ENCODE peak calls at places on chromosomes 12 and 14, in six cellular contexts. One of them, this sample, is unnamed.

GRCh38 chr14:54640480-54640879 is 73.6 kb downstream of the SAMD4A start:
- DNase-seq in Karpas-422: no peak
- DNase-seq in H9: no peak
- DNase-seq in PC-3: no peak
- DNase-seq in GM23248: peak; percentile 35
- DNase-seq in IMR-90: no peak
- DNase-seq in this sample: no peak

GRCh38 chr12:120640840-120641833 is 711 bp downstream of the CABP1 start:
- DNase-seq in Karpas-422: peak; percentile 67
- DNase-seq in H9: peak; percentile 92
- DNase-seq in PC-3: peak; percentile 63
- DNase-seq in GM23248: peak; percentile 73
- DNase-seq in IMR-90: peak; percentile 46
- DNase-seq in this sample: peak; percentile 29

GRCh38 chr12:91926810-91927209 is 218.8 kb downstream of the BTG1 start:
- DNase-seq in Karpas-422: no peak
- DNase-seq in H9: no peak
- DNase-seq in PC-3: peak; percentile 94
- DNase-seq in GM23248: peak; percentile 48
- DNase-seq in IMR-90: peak; percentile 90
- DNase-seq in this sample: no peak

GRCh38 chr14:104557086-104557485 is 22.5 kb upstream of the C14orf180 start:
- DNase-seq in Karpas-422: no peak
- DNase-seq in H9: no peak
- DNase-seq in PC-3: no peak
- DNase-seq in GM23248: no peak
- DNase-seq in IMR-90: no peak
- DNase-seq in this sample: no peak

GRCh38 chr12:106428379-106428778 is 70.8 kb downstream of the POLR3B start:
- DNase-seq in Karpas-422: no peak
- DNase-seq in H9: no peak
- DNase-seq in PC-3: no peak
- DNase-seq in GM23248: no peak
- DNase-seq in IMR-90: peak; percentile 52
- DNase-seq in this sample: no peak

GRCh38 chr12:20492251-20492728 is 124.0 kb downstream of the PDE3A start:
- DNase-seq in Karpas-422: no peak
- DNase-seq in H9: no peak
- DNase-seq in PC-3: peak; percentile 28
- DNase-seq in GM23248: peak; percentile 76
- DNase-seq in IMR-90: peak; percentile 65
- DNase-seq in this sample: no peak

GRCh38 chr12:6052940-6053329 is 71.5 kb downstream of the VWF start:
- DNase-seq in Karpas-422: no peak
- DNase-seq in H9: no peak
- DNase-seq in PC-3: no peak
- DNase-seq in GM23248: peak; percentile 61
- DNase-seq in IMR-90: peak; percentile 68
- DNase-seq in this sample: no peak

GRCh38 chr14:34224221-34224620 is 237.8 kb downstream of the SPTSSA start:
- DNase-seq in Karpas-422: no peak
- DNase-seq in H9: no peak
- DNase-seq in PC-3: no peak
- DNase-seq in GM23248: no peak
- DNase-seq in IMR-90: no peak
- DNase-seq in this sample: no peak

GRCh38 chr12:127230843-127231260 is 1036.1 kb upstream of the TMEM132C start:
- DNase-seq in Karpas-422: no peak
- DNase-seq in H9: no peak
- DNase-seq in PC-3: peak; percentile 99
- DNase-seq in GM23248: peak; percentile 96
- DNase-seq in IMR-90: peak; percentile 94
- DNase-seq in this sample: no peak

GRCh38 chr14:69105326-69105725 is 47.6 kb downstream of the DCAF5 start:
- DNase-seq in Karpas-422: no peak
- DNase-seq in H9: no peak
- DNase-seq in PC-3: peak; percentile 57
- DNase-seq in GM23248: peak; percentile 92
- DNase-seq in IMR-90: peak; percentile 79
- DNase-seq in this sample: no peak

GRCh38 chr14:50425816-50426215 is 29.1 kb upstream of the CDKL1 start:
- DNase-seq in Karpas-422: no peak
- DNase-seq in H9: no peak
- DNase-seq in PC-3: no peak
- DNase-seq in GM23248: peak; percentile 60
- DNase-seq in IMR-90: peak; percentile 69
- DNase-seq in this sample: no peak

GRCh38 chr12:99658950-99659349 is 11.4 kb downstream of the GARIN6 start:
- DNase-seq in Karpas-422: peak; percentile 80
- DNase-seq in H9: no peak
- DNase-seq in PC-3: peak; percentile 33
- DNase-seq in GM23248: peak; percentile 31
- DNase-seq in IMR-90: no peak
- DNase-seq in this sample: peak; percentile 64

GRCh38 chr12:82034769-82035168 is 275.6 kb upstream of the PPFIA2 start:
- DNase-seq in Karpas-422: no peak
- DNase-seq in H9: no peak
- DNase-seq in PC-3: no peak
- DNase-seq in GM23248: no peak
- DNase-seq in IMR-90: no peak
- DNase-seq in this sample: no peak

GRCh38 chr12:96506776-96507175 is 17.4 kb downstream of the CFAP54 start:
- DNase-seq in Karpas-422: no peak
- DNase-seq in H9: no peak
- DNase-seq in PC-3: no peak
- DNase-seq in GM23248: no peak
- DNase-seq in IMR-90: no peak
- DNase-seq in this sample: no peak

GRCh38 chr12:18700254-18700653 is 37.6 kb downstream of the PLCZ1 start:
- DNase-seq in Karpas-422: no peak
- DNase-seq in H9: no peak
- DNase-seq in PC-3: no peak
- DNase-seq in GM23248: peak; percentile 98
- DNase-seq in IMR-90: peak; percentile 96
- DNase-seq in this sample: no peak

GRCh38 chr14:25909361-25909760 is 688.5 kb downstream of the NOVA1 start:
- DNase-seq in Karpas-422: no peak
- DNase-seq in H9: no peak
- DNase-seq in PC-3: no peak
- DNase-seq in GM23248: no peak
- DNase-seq in IMR-90: no peak
- DNase-seq in this sample: no peak

GRCh38 chr12:89797436-89797835 is 88.8 kb upstream of the ATP2B1 start:
- DNase-seq in Karpas-422: no peak
- DNase-seq in H9: no peak
- DNase-seq in PC-3: no peak
- DNase-seq in GM23248: no peak
- DNase-seq in IMR-90: no peak
- DNase-seq in this sample: no peak

GRCh38 chr12:21337453-21337852 is 2.7 kb upstream of the SLCO1A2 start:
- DNase-seq in Karpas-422: no peak
- DNase-seq in H9: no peak
- DNase-seq in PC-3: no peak
- DNase-seq in GM23248: no peak
- DNase-seq in IMR-90: no peak
- DNase-seq in this sample: no peak

GRCh38 chr14:68219407-68219806 is 399.8 kb downstream of the RAD51B start:
- DNase-seq in Karpas-422: no peak
- DNase-seq in H9: peak; percentile 39
- DNase-seq in PC-3: no peak
- DNase-seq in GM23248: no peak
- DNase-seq in IMR-90: no peak
- DNase-seq in this sample: no peak

GRCh38 chr14:60226296-60226695 is 22.7 kb upstream of the PPM1A start:
- DNase-seq in Karpas-422: no peak
- DNase-seq in H9: no peak
- DNase-seq in PC-3: no peak
- DNase-seq in GM23248: no peak
- DNase-seq in IMR-90: no peak
- DNase-seq in this sample: no peak

GRCh38 chr14:103393687-103394626 is 8.7 kb downstream of the MARK3 start:
- DNase-seq in Karpas-422: peak; percentile 77
- DNase-seq in H9: no peak
- DNase-seq in PC-3: peak; percentile 58
- DNase-seq in GM23248: peak; percentile 71
- DNase-seq in IMR-90: peak; percentile 53
- DNase-seq in this sample: peak; percentile 44

GRCh38 chr12:114799574-114800487 is 115.9 kb upstream of the TBX3 start:
- DNase-seq in Karpas-422: no peak
- DNase-seq in H9: peak; percentile 64
- DNase-seq in PC-3: no peak
- DNase-seq in GM23248: peak; percentile 32
- DNase-seq in IMR-90: peak; percentile 41
- DNase-seq in this sample: no peak

GRCh38 chr14:105646175-105646574 is 119.8 kb downstream of the TMEM121 start:
- DNase-seq in Karpas-422: no peak
- DNase-seq in H9: no peak
- DNase-seq in PC-3: no peak
- DNase-seq in GM23248: no peak
- DNase-seq in IMR-90: no peak
- DNase-seq in this sample: no peak

GRCh38 chr12:94998322-94998721 is 5.2 kb downstream of the NDUFA12 start:
- DNase-seq in Karpas-422: no peak
- DNase-seq in H9: no peak
- DNase-seq in PC-3: no peak
- DNase-seq in GM23248: no peak
- DNase-seq in IMR-90: no peak
- DNase-seq in this sample: no peak

GRCh38 chr14:103753809-103754208 is 38.2 kb downstream of the ZFYVE21 start:
- DNase-seq in Karpas-422: no peak
- DNase-seq in H9: no peak
- DNase-seq in PC-3: no peak
- DNase-seq in GM23248: no peak
- DNase-seq in IMR-90: no peak
- DNase-seq in this sample: no peak

GRCh38 chr12:11649413-11650278 is at the start of gene ETV6:
- DNase-seq in Karpas-422: peak; percentile 86
- DNase-seq in H9: peak; percentile 63
- DNase-seq in PC-3: peak; percentile 80
- DNase-seq in GM23248: peak; percentile 90
- DNase-seq in IMR-90: peak; percentile 93
- DNase-seq in this sample: peak; percentile 89

GRCh38 chr14:93902619-93903307 is 24.4 kb upstream of the FAM181A start:
- DNase-seq in Karpas-422: no peak
- DNase-seq in H9: no peak
- DNase-seq in PC-3: no peak
- DNase-seq in GM23248: no peak
- DNase-seq in IMR-90: no peak
- DNase-seq in this sample: no peak

GRCh38 chr12:55060970-55061543 is 41.3 kb downstream of the NEUROD4 start:
- DNase-seq in Karpas-422: no peak
- DNase-seq in H9: no peak
- DNase-seq in PC-3: no peak
- DNase-seq in GM23248: no peak
- DNase-seq in IMR-90: no peak
- DNase-seq in this sample: no peak

GRCh38 chr12:3204143-3204542 is 127.0 kb downstream of the TSPAN9 start:
- DNase-seq in Karpas-422: peak; percentile 68
- DNase-seq in H9: peak; percentile 75
- DNase-seq in PC-3: no peak
- DNase-seq in GM23248: no peak
- DNase-seq in IMR-90: no peak
- DNase-seq in this sample: no peak
- H3K4me1 ChIP-seq in Karpas-422: no peaks in the 10 kb centered on the region
- H3K4me1 ChIP-seq in H9: peaks cover 1% of the 10 kb centered on the region
- H3K4me1 ChIP-seq in PC-3: peaks cover 9% of the 10 kb centered on the region
- H3K4me1 ChIP-seq in GM23248: no peaks in the 10 kb centered on the region
- H3K4me1 ChIP-seq in IMR-90: peaks cover 8% of the 10 kb centered on the region
- H3K4me1 ChIP-seq in this sample: no peaks in the 10 kb centered on the region

GRCh38 chr12:74732801-74733200 is 195.2 kb downstream of the ATXN7L3B start:
- DNase-seq in Karpas-422: no peak
- DNase-seq in H9: no peak
- DNase-seq in PC-3: no peak
- DNase-seq in GM23248: no peak
- DNase-seq in IMR-90: no peak
- DNase-seq in this sample: no peak
- H3K27ac ChIP-seq in Karpas-422: no peak overlapping the region
- H3K27ac ChIP-seq in H9: no peak overlapping the region
- H3K27ac ChIP-seq in PC-3: no peak overlapping the region
- H3K27ac ChIP-seq in GM23248: no peak overlapping the region
- H3K27ac ChIP-seq in IMR-90: no peak overlapping the region
- H3K27ac ChIP-seq in this sample: no peak overlapping the region

DNA sequence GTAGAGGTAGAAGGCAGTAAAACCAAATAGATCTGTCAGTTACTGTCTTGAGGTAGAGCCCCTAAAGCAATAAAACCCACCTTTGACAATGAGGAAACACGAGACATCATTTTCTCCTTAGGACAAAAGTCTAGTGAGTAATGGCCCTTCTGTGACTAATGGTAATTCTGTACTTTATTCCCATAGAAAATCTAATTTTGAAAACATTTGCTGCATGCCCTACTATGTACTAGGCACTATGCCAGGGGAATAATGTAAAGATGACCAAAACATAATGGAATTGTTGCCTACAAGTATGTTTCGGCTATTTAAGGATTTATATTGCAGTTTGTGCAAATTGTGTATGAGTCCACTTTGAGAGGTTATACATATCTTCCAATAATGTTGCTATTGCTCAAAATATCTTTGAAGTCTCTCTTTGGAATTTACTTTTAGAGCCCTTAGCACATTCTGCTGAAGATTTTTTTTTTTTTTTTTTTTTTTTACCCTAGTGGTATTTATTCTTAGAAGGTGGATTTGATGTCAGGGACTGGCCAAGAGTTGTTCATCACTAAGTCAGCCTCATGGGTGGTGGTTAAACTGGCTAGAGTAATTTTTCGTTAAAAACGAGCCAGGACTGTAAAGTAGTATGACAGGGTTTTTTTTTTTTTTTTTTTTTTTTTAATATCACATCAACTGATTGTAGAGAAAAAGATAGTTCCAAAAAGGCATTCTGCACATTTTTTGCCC is 109.7 kb downstream of the CRADD start:
- DNase-seq in Karpas-422: no peak
- DNase-seq in H9: no peak
- DNase-seq in PC-3: peak; percentile 75
- DNase-seq in GM23248: peak; percentile 67
- DNase-seq in IMR-90: no peak
- DNase-seq in this sample: no peak
- H2AFZ ChIP-seq in Karpas-422: no peak overlapping the region
- H2AFZ ChIP-seq in H9: no peak overlapping the region
- H2AFZ ChIP-seq in PC-3: no peak overlapping the region
- H2AFZ ChIP-seq in GM23248: peak overlapping the region; percentile 10
- H2AFZ ChIP-seq in IMR-90: no peak overlapping the region
- H2AFZ ChIP-seq in this sample: no peak overlapping the region

DNA sequence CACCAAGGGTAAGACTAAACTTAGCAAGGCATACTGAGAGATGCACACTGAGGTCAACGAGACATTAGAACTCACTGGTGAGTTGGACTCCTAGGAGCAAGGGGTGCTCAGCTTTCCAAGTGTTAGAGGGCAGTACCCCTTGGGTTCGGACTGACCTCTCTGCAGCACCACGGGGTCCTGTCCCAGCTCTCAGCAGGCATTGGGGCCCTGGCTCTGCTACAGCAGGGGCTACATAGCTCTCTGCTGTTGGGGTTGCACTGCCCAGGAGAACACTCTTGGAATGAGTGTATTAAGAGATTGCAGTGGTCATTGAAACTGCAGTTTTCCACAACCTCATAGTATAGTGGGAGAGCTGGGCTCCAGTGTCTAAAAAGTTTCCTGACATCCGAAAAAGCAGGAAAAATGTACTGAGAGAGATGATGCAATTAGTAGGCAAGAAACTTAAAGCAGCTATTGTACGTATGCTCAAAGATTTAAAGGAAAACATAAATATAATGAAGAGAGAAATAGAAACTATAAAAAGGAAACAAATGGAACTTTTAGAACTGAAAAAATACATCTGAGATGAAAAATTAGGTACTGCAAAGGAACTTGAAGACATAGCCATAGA is 132.5 kb upstream of the MAX start:
- DNase-seq in Karpas-422: no peak
- DNase-seq in H9: no peak
- DNase-seq in PC-3: no peak
- DNase-seq in GM23248: no peak
- DNase-seq in IMR-90: no peak
- DNase-seq in this sample: no peak
- H3K4me1 ChIP-seq in Karpas-422: peaks cover 7% of the 10 kb centered on the region
- H3K4me1 ChIP-seq in H9: peaks cover 2% of the 10 kb centered on the region
- H3K4me1 ChIP-seq in PC-3: peaks cover 51% of the 10 kb centered on the region
- H3K4me1 ChIP-seq in GM23248: peaks cover 48% of the 10 kb centered on the region
- H3K4me1 ChIP-seq in IMR-90: peaks cover 26% of the 10 kb centered on the region
- H3K4me1 ChIP-seq in this sample: peaks cover 17% of the 10 kb centered on the region

This sample was measured in OCI-LY7.